ENCODE peak calls at places on chromosome 12, in seven cellular contexts. R, G, P, K, L, F and Q are unnamed samples.

GRCh38 chr12:74021937-74022336 is 515.7 kb upstream of the ATXN7L3B start:
- DNase-seq in P (peak; percentile 84), L (no peak), G (no peak), R (peak; percentile 68), F (peak; percentile 3), K (peak; percentile 77), Q (peak; percentile 82)

GRCh38 chr12:5139751-5140150 is 96.1 kb downstream of the KCNA5 start:
- DNase-seq in P (no peak), G (no peak), L (no peak), R (no peak), F (no peak), K (no peak), Q (no peak)

GRCh38 chr12:12734054-12734453 is 16.9 kb downstream of the CDKN1B start:
- DNase-seq in K (no peak), P (no peak), L (no peak), G (peak; percentile 66), R (no peak), F (no peak), Q (no peak)

GRCh38 chr12:19775241-19775640 is 335.9 kb downstream of the AEBP2 start:
- DNase-seq in F (no peak), L (no peak), G (no peak), P (no peak), K (no peak), R (no peak), Q (no peak)

GRCh38 chr12:19397534-19397933 is 41.8 kb upstream of the AEBP2 start:
- DNase-seq in L (no peak), R (no peak), F (no peak), G (peak; percentile 60), P (no peak), K (no peak), Q (peak; percentile 2)

GRCh38 chr12:65493893-65494205 is 215.4 kb downstream of the MSRB3 start:
- DNase-seq in P (no peak), K (no peak), R (no peak), L (no peak), G (no peak), F (no peak), Q (no peak)

GRCh38 chr12:132789099-132789471 is 27.5 kb upstream of the ANKLE2 start:
- DNase-seq in L (no peak), G (no peak), K (no peak), R (no peak), P (no peak), F (no peak), Q (no peak)

GRCh38 chr12:47238665-47239064 is 158.9 kb upstream of the AMIGO2 start:
- DNase-seq in L (no peak), K (no peak), F (no peak), R (no peak), P (no peak), G (peak; percentile 54), Q (no peak)

GRCh38 chr12:91040356-91040755 is 17.5 kb downstream of the KERA start:
- DNase-seq in L (no peak), R (no peak), G (peak; percentile 47), P (no peak), F (no peak), K (no peak), Q (no peak)

GRCh38 chr12:8871067-8871466 is 43.2 kb upstream of the PHC1 start:
- DNase-seq in P (no peak), F (no peak), R (no peak), L (no peak), G (no peak), K (no peak), Q (no peak)

GRCh38 chr12:59844775-59845174 is 248.9 kb downstream of the SLC16A7 start:
- DNase-seq in G (no peak), K (no peak), L (no peak), P (no peak), F (no peak), R (no peak), Q (no peak)

GRCh38 chr12:46224401-46224800 is 44.4 kb downstream of the SLC38A1 start:
- DNase-seq in K (no peak), F (no peak), G (peak; percentile 39), P (no peak), L (no peak), R (no peak), Q (no peak)

GRCh38 chr12:20377750-20378149 is 9.4 kb downstream of the PDE3A start:
- DNase-seq in F (no peak), G (no peak), L (no peak), P (no peak), R (no peak), K (no peak), Q (no peak)

GRCh38 chr12:20434993-20435392 is 66.7 kb downstream of the PDE3A start:
- DNase-seq in L (no peak), R (no peak), P (no peak), K (no peak), F (no peak), G (peak; percentile 42), Q (no peak)

GRCh38 chr12:13195848-13196301 is 651 bp upstream of the EMP1 start:
- DNase-seq in F (no peak), R (no peak), K (no peak), P (no peak), G (peak; percentile 68), L (no peak), Q (no peak)

GRCh38 chr12:51921017-51921725 is 13.9 kb downstream of the ACVRL1 start:
- DNase-seq in G (no peak), K (no peak), P (no peak), R (no peak), F (no peak), L (no peak), Q (no peak)

GRCh38 chr12:56266634-56267442 is at the start of gene COQ10A:
- DNase-seq in R (peak; percentile 78), G (peak; percentile 82), L (peak; percentile 95), F (peak; percentile 90), P (peak; percentile 96), K (peak; percentile 97), Q (peak; percentile 91)

GRCh38 chr12:119206348-119207075 is 27.8 kb downstream of the HSPB8 start:
- DNase-seq in G (no peak), P (no peak), L (no peak), F (no peak), R (no peak), K (no peak), Q (no peak)

GRCh38 chr12:119204716-119205285 is 26.1 kb downstream of the HSPB8 start:
- DNase-seq in F (no peak), G (no peak), P (no peak), L (no peak), K (no peak), R (no peak), Q (no peak)

GRCh38 chr12:119207161-119207560 is 28.4 kb downstream of the HSPB8 start:
- DNase-seq in L (no peak), R (no peak), P (no peak), K (no peak), F (no peak), G (no peak), Q (no peak)

GRCh38 chr12:119204137-119204536 is 25.4 kb downstream of the HSPB8 start:
- DNase-seq in R (no peak), G (no peak), L (no peak), K (no peak), P (no peak), F (no peak), Q (no peak)

GRCh38 chr12:119208626-119209061 is 29.9 kb downstream of the HSPB8 start:
- DNase-seq in P (no peak), F (peak; percentile 36), G (peak; percentile 38), R (no peak), L (no peak), K (no peak), Q (no peak)
- TF ChIP-seq POLR2A in P (no peak), F (no peak), G (no peak), R (no peak), L (no peak), K (no peak), Q (no peak)

DNA sequence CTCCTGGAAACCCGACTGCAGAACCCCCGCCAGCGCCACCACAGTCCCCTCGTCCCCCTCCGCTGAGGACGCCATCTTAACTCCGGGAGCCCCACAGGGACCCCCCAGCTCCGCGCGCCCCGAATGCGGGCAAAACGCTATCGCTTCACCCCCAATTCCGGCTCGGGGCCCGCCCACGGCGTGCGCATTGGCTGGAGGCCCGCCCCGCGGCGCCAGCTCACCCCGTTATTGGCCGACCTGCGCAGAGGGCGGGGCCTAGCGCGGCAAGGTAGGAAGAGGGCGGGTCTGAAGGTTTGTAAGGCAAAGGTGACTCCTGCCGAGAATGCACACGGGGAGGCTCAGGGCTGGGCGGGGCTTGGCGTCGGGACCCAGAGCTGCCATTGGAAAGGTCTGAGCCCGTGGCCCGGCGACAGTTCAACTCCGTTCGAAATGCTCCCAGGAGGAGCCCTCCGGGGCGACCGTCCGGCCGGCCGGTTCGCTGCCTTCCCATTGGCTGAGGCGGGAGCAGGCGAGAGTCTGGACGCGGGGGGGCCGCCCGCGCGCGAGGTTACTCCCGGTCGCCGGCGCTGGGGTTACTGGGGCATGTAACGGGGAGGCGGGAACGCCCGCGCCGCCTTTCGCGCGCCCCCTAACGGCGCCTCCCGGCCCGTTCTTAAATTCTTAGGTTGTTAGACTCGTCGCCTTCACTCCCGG is at the start of gene LPCAT3:
- DNase-seq in P (peak; percentile 97), L (peak; percentile 95), G (peak; percentile 90), K (peak; percentile 99), F (peak; percentile 95), R (peak; percentile 90), Q (peak; percentile 98)
- TF ChIP-seq POLR2A in P (no peak), L (peak; percentile 50), G (no peak), K (peak; percentile 78), F (peak; percentile 50), R (no peak), Q (peak; percentile 88)

GRCh38 chr12:3869860-3870259 is 3.3 kb downstream of the PARP11 start:
- DNase-seq in F (no peak), P (no peak), R (no peak), L (no peak), K (no peak), G (no peak), Q (no peak)

GRCh38 chr12:3869448-3869847 is 3.8 kb downstream of the PARP11 start:
- DNase-seq in K (no peak), L (no peak), G (no peak), P (no peak), F (no peak), R (no peak), Q (no peak)

GRCh38 chr12:3872800-3873636 is at the start of gene PARP11:
- DNase-seq in L (peak; percentile 73), R (peak; percentile 70), P (peak; percentile 99), F (peak; percentile 84), K (peak; percentile 99), G (peak; percentile 95), Q (peak; percentile 98)
- TF ChIP-seq POLR2A in L (peak; percentile 75), R (no peak), P (peak; percentile 56), F (no peak), K (peak; percentile 50), G (peak; percentile 74), Q (peak; percentile 67)

GRCh38 chr12:92661269-92661668 is 41.5 kb upstream of the PLEKHG7 start:
- DNase-seq in P (no peak), G (no peak), R (no peak), K (no peak), L (no peak), F (no peak), Q (no peak)

GRCh38 chr12:92668739-92669138 is 34.0 kb upstream of the PLEKHG7 start:
- DNase-seq in P (no peak), G (no peak), K (no peak), R (no peak), L (no peak), F (no peak), Q (no peak)

DNA sequence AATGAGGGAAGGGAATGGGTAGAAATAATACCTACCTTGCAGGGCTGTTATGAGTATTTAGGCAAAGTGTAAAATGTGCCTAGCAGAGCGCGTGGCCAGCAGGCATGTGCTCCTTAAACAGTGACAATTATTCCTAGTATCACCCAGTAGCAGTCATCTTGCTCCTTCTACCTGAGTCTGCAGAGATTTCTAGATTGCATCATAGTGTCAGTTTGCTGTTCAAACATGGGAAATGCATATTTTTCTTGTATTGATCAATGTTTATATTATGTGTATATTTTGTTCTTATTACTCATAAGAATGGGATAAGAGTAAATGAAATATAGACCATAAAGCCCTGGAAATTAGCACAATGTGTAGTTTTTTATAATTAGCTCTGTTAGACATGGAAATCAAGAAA is 37.3 kb upstream of the PLEKHG7 start:
- DNase-seq in L (no peak), P (no peak), F (no peak), G (no peak), R (no peak), K (no peak), Q (no peak)
- TF ChIP-seq POLR2A in L (no peak), P (no peak), F (no peak), G (no peak), R (no peak), K (no peak), Q (no peak)